ENCODE peak calls at places on chromosome 1, in four cellular contexts. L is fibroblast of pulmonary artery, X is cardiac fibroblast, A is iris pigment epithelial cell. E is an unnamed sample.

GRCh38 chr1:5856246-5856815 is 135.9 kb downstream of the NPHP4 start:
- DNase-seq in L (peak; percentile 33), X (peak; percentile 67), A (peak; percentile 69), E (no peak)

GRCh38 chr1:43659384-43659783 is 9.4 kb downstream of the KDM4A start:
- DNase-seq in L (no peak), X (no peak), A (no peak), E (no peak)

GRCh38 chr1:209319549-209319948 is 264.0 kb upstream of the CAMK1G start:
- DNase-seq in L (no peak), X (peak; percentile 22), A (peak; percentile 8), E (no peak)

GRCh38 chr1:119116725-119117124 is 23.7 kb downstream of the WARS2 start:
- DNase-seq in L (peak; percentile 29), X (peak; percentile 18), A (peak; percentile 45), E (no peak)

GRCh38 chr1:30449428-30450147 is 273.8 kb downstream of the MATN1 start:
- DNase-seq in L (no peak), X (no peak), A (no peak), E (no peak)

GRCh38 chr1:36273024-36273423 is 33.1 kb upstream of the SH3D21 start:
- DNase-seq in L (peak; percentile 20), X (no peak), A (no peak), E (no peak)

GRCh38 chr1:21020151-21020550 is 156.5 kb downstream of the EIF4G3 start:
- DNase-seq in L (no peak), X (no peak), A (peak; percentile 60), E (no peak)

GRCh38 chr1:186813420-186813819 is 15.3 kb upstream of the PLA2G4A start:
- DNase-seq in L (no peak), X (peak; percentile 59), A (peak; percentile 39), E (no peak)

GRCh38 chr1:109425902-109426277 is 358 bp downstream of the PSMA5 start:
- DNase-seq in L (peak; percentile 38), X (peak; percentile 56), A (peak; percentile 54), E (peak; percentile 14)

GRCh38 chr1:172917972-172918371 is 132.8 kb downstream of the TNFSF18 start:
- DNase-seq in L (peak; percentile 96), X (peak; percentile 99), A (peak; percentile 99), E (peak; percentile 88)

GRCh38 chr1:192263436-192263835 is 53.4 kb upstream of the RGS21 start:
- DNase-seq in L (peak; percentile 95), X (peak; percentile 81), A (peak; percentile 86), E (no peak)

GRCh38 chr1:241413386-241413785 is 56.4 kb upstream of the RGS7 start:
- DNase-seq in L (peak; percentile 36), X (peak; percentile 93), A (peak; percentile 77), E (peak; percentile 15)

GRCh38 chr1:23639460-23639859 is 52.1 kb upstream of the RPL11 start:
- DNase-seq in L (no peak), X (no peak), A (no peak), E (no peak)

GRCh38 chr1:115829023-115829674 is 11.8 kb downstream of the NHLH2 start:
- DNase-seq in L (peak; percentile 71), X (peak; percentile 85), A (peak; percentile 94), E (no peak)

GRCh38 chr1:116375884-116376733 is 3.1 kb downstream of the ATP1A1 start:
- DNase-seq in L (peak; percentile 85), X (peak; percentile 93), A (peak; percentile 85), E (peak; percentile 24)

GRCh38 chr1:155834296-155834926 is 22.6 kb downstream of the GON4L start:
- DNase-seq in L (peak; percentile 60), X (peak; percentile 66), A (peak; percentile 76), E (no peak)